ENCODE peak calls at places on chromosomes 13 and 19, in six cellular contexts. F, S, M, U, H and P are unnamed samples.

GRCh38 chr13:28819046-28819747 is 942 bp upstream of the MTUS2 start:
- DNase-seq in U (no peak), M (peak), H (no peak), S (no peak), F (no peak), P (peak)

GRCh38 chr13:32881792-32882175 is 134.4 kb upstream of the KL start:
- DNase-seq in S (no peak), H (no peak), M (no peak), U (no peak), F (no peak), P (no peak)

GRCh38 chr19:58395220-58395978 is at the start of gene RNF225:
- DNase-seq in U (no peak), F (peak), M (no peak), H (no peak), S (no peak), P (no peak)

GRCh38 chr13:97223711-97224461 is 1.8 kb downstream of the MBNL2 start:
- DNase-seq in S (peak), U (peak), M (peak), F (peak), H (peak), P (no peak)

GRCh38 chr13:20387441-20387971 is 138.2 kb downstream of the CRYL1 start:
- DNase-seq in U (no peak), M (no peak), S (no peak), F (no peak), H (no peak), P (no peak)

GRCh38 chr13:64755961-64756360 is 2474.2 kb downstream of the PCDH9 start:
- DNase-seq in U (no peak), H (no peak), S (no peak), M (peak), F (no peak), P (no peak)

GRCh38 chr19:37055330-37055729 is 22.9 kb upstream of the ZNF420 start:
- DNase-seq in H (no peak), F (no peak), S (no peak), M (no peak), U (no peak), P (no peak)

GRCh38 chr19:42386974-42387707 is 3.0 kb downstream of the CNFN start:
- DNase-seq in M (peak), U (no peak), F (peak), H (no peak), S (peak), P (no peak)

GRCh38 chr19:56076413-56076998 is 44.6 kb downstream of the ZNF787 start:
- DNase-seq in S (peak), U (peak), H (peak), F (peak), M (peak), P (no peak)

GRCh38 chr13:24746618-24747247 is 17.2 kb upstream of the RNF17 start:
- DNase-seq in S (no peak), H (no peak), U (no peak), M (peak), F (peak), P (no peak)

GRCh38 chr13:73335938-73336337 is 277.1 kb downstream of the KLF5 start:
- DNase-seq in U (no peak), H (no peak), S (no peak), F (no peak), M (no peak), P (no peak)

GRCh38 chr13:25130944-25131343 is 35.0 kb downstream of the PABPC3 start:
- DNase-seq in F (no peak), M (no peak), U (no peak), S (no peak), H (no peak), P (no peak)

GRCh38 chr13:106114981-106115554 is 420.4 kb downstream of the EFNB2 start:
- DNase-seq in H (no peak), S (no peak), M (no peak), U (peak), F (no peak), P (no peak)

GRCh38 chr13:112444001-112444311 is 67.8 kb downstream of the SPACA7 start:
- DNase-seq in U (no peak), S (no peak), H (peak), F (peak), M (peak), P (peak)

GRCh38 chr13:99982021-99982740 is 597 bp downstream of the ZIC2 start:
- DNase-seq in M (no peak), S (no peak), U (no peak), F (peak), H (no peak), P (no peak)

GRCh38 chr13:95185311-95185710 is 115.9 kb downstream of the ABCC4 start:
- DNase-seq in H (no peak), S (no peak), F (no peak), U (no peak), M (no peak), P (no peak)

GRCh38 chr19:55340144-55340783 is 588 bp downstream of the KMT5C start:
- DNase-seq in S (no peak), U (no peak), F (peak), H (no peak), M (no peak), P (no peak)

GRCh38 chr13:30847697-30848307 is 58.3 kb upstream of the MEDAG start:
- DNase-seq in M (peak), H (peak), F (peak), U (peak), S (no peak), P (no peak)

GRCh38 chr19:38004505-38005223 is 97.7 kb downstream of the SIPA1L3 start:
- DNase-seq in M (peak), U (peak), H (peak), F (peak), S (no peak), P (peak)

GRCh38 chr13:39957868-39958676 is 302.6 kb downstream of the COG6 start:
- DNase-seq in M (no peak), F (no peak), H (no peak), U (no peak), S (peak), P (no peak)
- H3K4me3 ChIP-seq in M (no peak), F (no peak), H (no peak), U (no peak), S (peak), P (no peak)

GRCh38 chr19:48443731-48444128 is 2.1 kb upstream of the GRWD1 start:
- DNase-seq in F (no peak), H (no peak), U (no peak), M (no peak), S (no peak), P (no peak)

GRCh38 chr19:48443262-48443661 is 2.5 kb upstream of the GRWD1 start:
- DNase-seq in M (no peak), U (no peak), S (peak), F (no peak), H (no peak), P (no peak)

GRCh38 chr19:48444933-48445194 is 919 bp upstream of the GRWD1 start:
- DNase-seq in F (no peak), U (no peak), H (no peak), S (no peak), M (peak), P (no peak)

GRCh38 chr19:48445256-48445605 is 552 bp upstream of the GRWD1 start:
- DNase-seq in F (peak), U (peak), H (no peak), M (peak), S (no peak), P (no peak)

DNA sequence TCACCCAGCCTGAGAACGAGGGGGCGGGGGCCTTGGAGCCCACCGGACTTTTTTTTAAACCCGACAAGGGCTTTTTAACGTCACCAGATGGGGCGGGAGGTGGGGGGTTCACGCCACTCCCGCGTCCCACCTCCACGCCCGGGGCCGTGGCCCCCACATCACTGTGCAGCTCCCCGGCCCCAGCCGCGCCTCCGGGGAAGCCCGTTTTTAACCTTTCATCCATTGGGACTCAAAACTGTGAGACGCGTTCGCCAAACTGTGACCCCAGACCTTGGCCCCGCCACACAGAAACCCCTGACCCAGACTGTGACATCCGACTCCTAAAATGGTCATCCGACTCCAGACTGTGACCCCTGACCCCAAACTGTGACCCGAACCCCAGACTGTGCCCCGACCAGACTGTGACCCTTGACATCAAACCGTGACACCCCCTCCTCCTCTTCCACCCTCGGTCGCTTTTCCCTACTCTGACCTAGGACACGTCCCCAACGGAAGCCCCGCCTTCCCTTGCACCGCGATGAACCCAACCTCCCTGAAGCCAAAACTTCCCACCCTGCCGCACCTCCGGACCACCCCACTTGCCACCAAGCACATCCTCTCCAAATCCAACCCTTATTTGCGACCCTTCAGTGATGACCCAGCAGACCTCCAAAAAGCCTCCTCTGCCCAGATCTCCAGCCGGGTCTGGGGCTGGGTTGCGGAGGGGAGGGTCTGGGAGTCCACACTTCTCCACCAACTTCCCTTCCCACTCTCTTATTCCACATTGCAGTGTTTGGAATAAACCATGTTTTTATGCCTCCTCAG is 1.5 kb upstream of the GRWD1 start:
- DNase-seq in M (no peak), H (peak), S (no peak), F (no peak), U (no peak), P (no peak)
- H3K4me3 ChIP-seq in M (peak), H (no peak), S (peak), F (peak), U (peak), P (peak)

DNA sequence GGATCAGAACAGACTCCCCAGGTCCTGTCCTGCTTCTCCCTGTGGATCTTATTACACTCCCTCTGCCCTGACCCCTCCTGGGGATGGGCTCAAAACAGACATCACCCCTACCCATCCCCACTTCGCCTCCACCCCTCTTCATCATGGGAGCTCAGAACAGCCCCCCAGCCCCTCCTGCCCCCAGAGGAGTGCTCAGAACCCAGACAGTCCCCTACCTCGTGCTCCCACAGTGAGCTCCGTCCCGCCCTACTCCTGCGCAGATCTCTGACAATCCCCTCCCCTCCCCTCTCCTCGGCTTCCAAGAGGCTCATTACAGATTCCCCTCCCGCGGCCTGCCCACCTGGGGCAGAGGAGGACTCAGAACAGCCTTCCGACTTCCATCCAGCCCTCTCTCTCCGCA is 6.1 kb upstream of the TMEM221 start:
- DNase-seq in U (no peak), S (no peak), M (no peak), F (no peak), H (no peak), P (no peak)
- H3K4me3 ChIP-seq in U (no peak), S (no peak), M (no peak), F (no peak), H (no peak), P (no peak)

GRCh38 chr13:110873639-110874507 is 41.0 kb downstream of the ANKRD10 start:
- DNase-seq in M (no peak), S (no peak), H (no peak), U (no peak), F (no peak), P (no peak)
- H3K4me3 ChIP-seq in M (peak), S (peak), H (peak), U (peak), F (peak), P (peak)

DNA sequence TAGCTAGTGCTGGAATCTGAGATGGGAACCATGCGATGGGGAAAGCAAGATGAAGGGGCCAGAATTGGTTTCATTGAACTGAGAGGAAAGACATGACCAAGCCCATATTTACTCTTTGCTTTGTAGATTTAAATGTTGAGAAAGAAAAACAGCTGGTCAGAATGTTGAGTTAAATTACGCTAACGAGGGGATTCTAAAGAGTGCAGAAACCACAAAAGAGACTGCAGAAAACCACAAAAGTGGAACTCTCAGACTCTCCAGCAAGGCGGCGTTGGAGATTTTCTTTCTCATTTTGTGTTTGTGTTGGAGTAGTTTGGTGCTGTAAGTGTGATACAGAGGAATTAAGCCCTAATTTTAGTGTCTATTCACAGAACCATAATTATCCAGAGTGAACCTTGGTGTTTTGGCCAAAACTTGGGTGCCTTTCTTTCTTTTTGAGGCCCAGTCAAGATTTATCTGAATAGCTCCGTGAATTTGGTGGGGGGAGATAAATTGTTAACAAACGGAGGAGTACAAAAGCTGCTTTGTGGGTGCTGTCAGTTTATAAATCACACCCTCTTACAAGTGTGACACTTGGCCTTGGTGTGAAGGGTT is 26.3 kb downstream of the SAE1 start:
- DNase-seq in M (peak), H (no peak), U (no peak), S (peak), F (peak), P (no peak)
- H3K4me3 ChIP-seq in M (no peak), H (no peak), U (no peak), S (peak), F (no peak), P (no peak)

DNA sequence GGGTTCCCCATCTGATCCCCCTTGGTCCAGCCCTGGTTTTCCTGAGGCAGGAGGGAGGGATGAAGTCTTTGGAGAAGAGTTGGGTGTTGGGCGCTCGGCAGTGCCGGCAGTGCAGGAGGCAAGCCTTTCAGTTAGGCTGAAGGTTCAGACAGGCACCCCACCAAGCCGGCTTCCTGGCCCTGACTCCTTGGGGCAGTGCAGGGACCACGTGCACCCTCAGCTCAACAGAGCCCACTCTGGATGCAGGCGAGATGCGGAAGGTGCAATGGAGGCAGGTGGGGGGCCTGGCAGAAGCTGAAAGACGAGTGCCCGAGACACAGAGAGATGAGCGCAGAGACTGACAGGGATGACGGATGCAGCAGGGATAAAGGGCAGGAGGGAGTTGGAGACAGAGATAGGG is 11.1 kb downstream of the MAMSTR start:
- DNase-seq in F (no peak), U (no peak), M (no peak), S (no peak), H (no peak), P (no peak)
- H3K4me3 ChIP-seq in F (no peak), U (no peak), M (no peak), S (no peak), H (no peak), P (no peak)

GRCh38 chr13:63163903-63164302 is 1748.3 kb upstream of the PCDH20 start:
- DNase-seq in U (no peak), H (no peak), S (no peak), F (no peak), M (no peak), P (no peak)

DNA sequence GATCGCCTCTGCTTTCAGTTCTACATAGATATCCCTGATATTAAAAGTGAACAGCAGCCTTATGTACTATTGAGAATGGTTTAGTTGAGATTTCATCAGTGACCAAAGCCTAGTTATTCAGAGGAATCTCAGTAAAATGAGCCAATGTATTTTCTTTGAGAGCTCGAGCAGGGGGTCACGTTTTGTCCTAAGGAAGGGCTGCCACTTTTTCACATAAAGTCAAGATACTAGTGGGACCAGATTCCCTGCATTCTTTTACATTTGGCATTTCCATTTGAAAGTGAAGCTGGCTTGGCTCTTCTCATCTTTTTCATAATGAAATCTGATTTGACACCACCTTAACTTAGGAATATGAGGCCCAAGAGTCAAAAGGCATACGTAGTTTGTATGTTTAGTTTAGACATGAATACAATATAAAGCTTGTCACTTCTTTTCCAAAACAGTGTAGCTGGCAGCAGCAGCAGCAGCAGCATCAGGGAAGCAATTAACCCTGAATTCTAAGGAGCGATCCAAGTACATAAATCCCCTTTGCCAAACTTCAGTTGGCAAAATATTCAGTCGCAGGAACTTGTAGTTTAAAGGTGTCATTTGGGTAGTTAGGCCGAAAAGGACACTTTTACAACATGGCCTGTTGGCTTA is 1752.2 kb upstream of the PCDH20 start:
- DNase-seq in F (no peak), H (no peak), U (no peak), S (no peak), M (no peak), P (no peak)
- H3K4me3 ChIP-seq in F (no peak), H (no peak), U (no peak), S (no peak), M (no peak), P (no peak)

GRCh38 chr19:5049561-5049960 is 80.6 kb downstream of the KDM4B start:
- DNase-seq in H (no peak), F (no peak), M (no peak), S (no peak), U (no peak), P (no peak)

GRCh38 chr19:5050016-5050656 is 81.2 kb downstream of the KDM4B start:
- DNase-seq in F (no peak), U (no peak), H (no peak), M (no peak), S (no peak), P (no peak)

GRCh38 chr19:5048091-5048726 is 79.3 kb downstream of the KDM4B start:
- DNase-seq in H (peak), S (peak), U (no peak), F (peak), M (peak), P (no peak)

GRCh38 chr19:5047251-5047935 is 78.5 kb downstream of the KDM4B start:
- DNase-seq in H (no peak), F (no peak), S (no peak), U (no peak), M (no peak), P (no peak)

DNA sequence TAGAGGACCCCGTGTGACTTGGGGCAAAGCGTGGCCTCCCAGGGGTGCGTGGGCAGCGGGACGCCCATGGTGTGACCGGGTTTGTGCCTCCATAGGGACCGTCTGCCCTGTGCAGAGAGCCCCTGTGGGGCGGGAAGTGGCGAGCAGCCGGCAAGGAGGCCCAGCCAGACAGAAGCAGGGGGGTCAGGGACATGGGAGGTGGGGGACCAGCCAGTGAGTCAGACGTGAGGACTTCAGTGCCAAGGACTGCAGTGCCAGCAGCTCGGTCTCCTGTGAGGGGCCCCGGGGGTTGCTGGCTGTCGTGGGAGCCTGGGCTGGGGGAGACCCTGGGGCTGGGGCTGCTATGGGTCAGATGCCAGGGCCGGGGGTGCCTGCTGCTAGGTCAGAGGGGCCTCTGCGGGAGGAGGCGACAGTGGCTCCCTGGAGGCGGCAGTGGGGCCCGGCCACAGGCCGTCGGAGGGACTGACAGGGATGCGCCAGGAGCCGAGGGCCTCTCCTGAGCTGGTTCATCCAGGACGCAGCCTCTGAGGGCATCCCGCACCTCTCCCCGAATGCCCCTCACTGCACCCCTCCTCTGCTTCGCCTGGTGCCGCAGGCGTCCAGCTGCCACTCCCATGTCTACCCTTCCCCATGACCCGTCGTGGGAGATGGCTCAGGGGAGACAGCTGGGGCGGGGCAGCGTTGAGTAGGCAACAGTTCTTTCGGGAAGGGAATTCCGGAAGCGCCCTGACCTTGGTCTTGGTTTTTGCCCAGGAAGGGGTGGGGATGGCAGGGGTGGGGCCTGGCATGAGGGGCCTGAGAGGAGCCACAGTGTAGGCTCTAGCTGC is 80.0 kb downstream of the KDM4B start:
- DNase-seq in F (no peak), M (peak), S (no peak), U (no peak), H (peak), P (no peak)
- H3K4me3 ChIP-seq in F (no peak), M (no peak), S (no peak), U (no peak), H (no peak), P (no peak)